ENCODE peak calls at places on chromosomes 4 and X, in four cellular contexts. J is tibial nerve, C is HepG2, M is sigmoid colon. A is an unnamed sample.
A peak's percentile ranks its signal among the peaks of the same experiment; 100 is the strongest.

GRCh38 chrX:5617666-5618065 is 611.0 kb downstream of the NLGN4X start:
- DNase-seq in J (no peak), C (no peak), M (no peak), A (no peak)

GRCh38 chr4:26050212-26050643 is 136.2 kb downstream of the SMIM20 start:
- DNase-seq in C (no peak), J (peak; percentile 46), M (peak; percentile 77), A (no peak)

GRCh38 chr4:10664408-10664807 is 20.2 kb downstream of the CLNK start:
- DNase-seq in M (no peak), C (no peak), J (peak; percentile 14), A (peak; percentile 48)

GRCh38 chr4:172514801-172515200 is 653.8 kb upstream of the GALNT7 start:
- DNase-seq in J (no peak), M (no peak), C (no peak), A (no peak)

GRCh38 chr4:3820016-3820805 is 54.0 kb downstream of the ADRA2C start:
- DNase-seq in C (no peak), J (no peak), M (no peak), A (no peak)

GRCh38 chrX:52574416-52575275 is 57.8 kb upstream of the XAGE1B start:
- DNase-seq in M (no peak), J (no peak), C (peak; percentile 39), A (no peak)

GRCh38 chrX:12471061-12471460 is 320.2 kb upstream of the PRPS2 start:
- DNase-seq in M (no peak), J (no peak), C (no peak), A (no peak)

GRCh38 chr4:105797225-105797624 is 88.6 kb downstream of the GSTCD start:
- DNase-seq in C (no peak), M (no peak), J (no peak), A (no peak)

GRCh38 chrX:15820106-15821073 is 30.1 kb downstream of the ZRSR2 start:
- DNase-seq in C (no peak), J (no peak), M (no peak), A (no peak)

GRCh38 chr4:23717528-23718248 is 172.2 kb downstream of the PPARGC1A start:
- DNase-seq in J (no peak), M (no peak), C (peak; percentile 17), A (no peak)

GRCh38 chr4:121192500-121192899 is 28.4 kb upstream of the TNIP3 start:
- DNase-seq in M (no peak), J (no peak), C (peak; percentile 16), A (no peak)

GRCh38 chr4:68271851-68272756 is 26.6 kb upstream of the TMPRSS11B start:
- DNase-seq in J (peak; percentile 12), C (peak; percentile 56), M (no peak), A (no peak)

GRCh38 chr4:182478475-182478874 is 235.3 kb downstream of the TENM3 start:
- DNase-seq in M (no peak), J (no peak), C (peak; percentile 29), A (no peak)

GRCh38 chr4:55947912-55948725 is 626 bp upstream of the CEP135 start:
- DNase-seq in C (peak; percentile 36), J (peak; percentile 11), M (no peak), A (no peak)

GRCh38 chr4:22677780-22678179 is 15.0 kb upstream of the GBA3 start:
- DNase-seq in M (no peak), C (no peak), J (no peak), A (no peak)

GRCh38 chrX:119040432-119040831 is 32.4 kb upstream of the CT47C1 start:
- DNase-seq in M (no peak), J (no peak), C (no peak), A (no peak)

GRCh38 chr4:61866357-61867030 is 666.4 kb downstream of the ADGRL3 start:
- DNase-seq in M (no peak), J (no peak), C (no peak), A (no peak)

GRCh38 chrX:118702741-118703140 is 24.7 kb upstream of the IL13RA1 start:
- DNase-seq in C (peak; percentile 73), M (no peak), J (no peak), A (no peak)

GRCh38 chr4:133982533-133983224 is 218.9 kb downstream of the PABPC4L start:
- DNase-seq in J (no peak), M (no peak), C (no peak), A (no peak)

GRCh38 chr4:80125252-80126177 is 52.5 kb upstream of the ANTXR2 start:
- DNase-seq in C (no peak), M (no peak), J (peak; percentile 48), A (no peak)

GRCh38 chrX:19723427-19723826 is 164.0 kb downstream of the SH3KBP1 start:
- DNase-seq in M (no peak), J (no peak), C (no peak), A (no peak)

GRCh38 chr4:123350191-123350544 is 46.4 kb upstream of the SPRY1 start:
- DNase-seq in J (no peak), M (no peak), C (peak; percentile 81), A (peak; percentile 54)

GRCh38 chr4:149344436-149344835 is 471.2 kb downstream of the IQCM start:
- DNase-seq in M (no peak), C (no peak), J (no peak), A (no peak)

GRCh38 chr4:159240690-159241089 is 137.8 kb downstream of the RAPGEF2 start:
- DNase-seq in J (no peak), C (no peak), M (no peak), A (no peak)

GRCh38 chr4:101961144-101961543 is 170.6 kb downstream of the BANK1 start:
- DNase-seq in M (no peak), J (no peak), C (no peak), A (no peak)

GRCh38 chrX:119870626-119871131 is 854 bp downstream of the RNF113A start:
- DNase-seq in M (peak; percentile 52), C (peak; percentile 11), J (no peak), A (no peak)

GRCh38 chrX:71679575-71680207 is 12.3 kb downstream of the LOC101059915 start:
- DNase-seq in C (no peak), M (no peak), J (no peak), A (no peak)

GRCh38 chr4:155679343-155679742 is 12.7 kb downstream of the GUCY1A1 start:
- DNase-seq in C (no peak), J (no peak), M (peak; percentile 78), A (no peak)

GRCh38 chr4:152265149-152265621 is 270.7 kb downstream of the FBXW7 start:
- DNase-seq in C (peak; percentile 21), M (no peak), J (no peak), A (peak; percentile 39)

GRCh38 chr4:145340071-145340695 is 141.5 kb upstream of the SMAD1 start:
- DNase-seq in J (no peak), M (no peak), C (no peak), A (no peak)
- TF ChIP-seq CTCF in J (no peak), M (no peak), C (no peak), A (no peak)

GRCh38 chr4:54588404-54588803 is 69.4 kb upstream of the KIT start:
- DNase-seq in M (no peak), J (no peak), C (no peak), A (no peak)
- TF ChIP-seq EP300 in M (no peak), J (no peak), C (no peak), A (no peak)

DNA sequence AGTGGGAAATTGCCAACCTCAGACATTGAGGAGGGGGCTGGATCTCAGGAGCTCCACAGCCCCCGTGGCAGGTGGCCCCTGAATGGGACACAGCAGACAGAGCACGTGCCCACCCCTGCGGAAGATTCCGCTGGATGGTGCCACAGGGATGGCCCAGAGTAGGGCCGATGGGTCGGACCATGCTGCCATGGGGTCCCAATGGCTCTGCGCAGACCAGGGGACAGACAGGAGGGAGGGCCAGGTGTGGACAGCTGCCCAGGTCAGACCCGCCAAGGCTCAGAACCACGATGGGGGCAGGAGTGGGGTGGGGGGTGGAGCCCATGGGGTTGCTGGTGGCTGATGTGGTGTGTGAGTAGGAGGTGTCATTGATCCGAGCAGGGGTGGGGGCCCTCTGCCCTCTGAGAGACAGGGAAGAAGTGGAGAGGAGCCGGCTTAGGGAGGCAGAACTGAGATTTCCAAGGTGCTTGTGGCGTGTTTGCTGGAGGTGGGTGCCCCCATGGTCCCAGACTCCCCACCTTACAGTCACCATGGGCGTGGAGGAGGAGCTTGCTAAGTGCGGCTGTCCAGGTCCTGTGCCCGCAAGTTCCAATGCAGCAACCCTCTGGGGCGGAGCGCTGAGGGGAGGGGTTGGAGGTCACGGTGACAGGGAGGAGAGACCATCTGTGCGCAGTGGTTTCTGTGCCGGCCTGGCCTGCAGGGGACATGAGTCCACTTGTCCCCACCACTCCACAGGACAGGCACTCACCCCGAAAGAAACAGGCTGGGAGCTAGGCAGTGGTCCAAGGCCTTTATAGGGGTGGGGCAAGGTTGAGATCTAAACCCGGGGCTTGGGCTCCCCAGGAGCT is 12.9 kb downstream of the SH3TC1 start:
- DNase-seq in J (no peak), M (no peak), C (no peak), A (no peak)
- TF ChIP-seq POLR2A in J (no peak), M (no peak), C (no peak), A (no peak)

DNA sequence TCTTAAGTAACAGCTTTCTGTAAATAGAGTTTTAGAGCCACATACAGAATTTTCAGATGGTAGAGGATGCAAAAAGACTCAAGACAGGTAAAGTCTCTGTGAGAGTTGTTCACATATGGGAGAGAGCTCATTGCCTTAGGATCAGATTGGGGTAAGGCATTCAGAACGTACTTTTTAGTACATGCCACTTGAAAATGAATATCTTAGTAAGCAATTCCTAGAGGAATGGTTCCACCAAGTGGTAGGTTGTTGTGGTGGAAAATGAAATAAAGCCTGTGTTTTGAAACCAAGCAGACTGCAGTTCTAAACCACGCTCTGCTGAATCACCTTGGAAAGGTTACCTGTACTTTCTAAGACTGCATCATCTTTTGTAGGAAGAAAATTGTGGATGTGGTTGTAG is 547.0 kb upstream of the LCORL start:
- DNase-seq in C (no peak), M (no peak), J (no peak), A (no peak)
- TF ChIP-seq CTCF in C (peak; percentile 45), M (no peak), J (peak; percentile 24), A (no peak)

DNA sequence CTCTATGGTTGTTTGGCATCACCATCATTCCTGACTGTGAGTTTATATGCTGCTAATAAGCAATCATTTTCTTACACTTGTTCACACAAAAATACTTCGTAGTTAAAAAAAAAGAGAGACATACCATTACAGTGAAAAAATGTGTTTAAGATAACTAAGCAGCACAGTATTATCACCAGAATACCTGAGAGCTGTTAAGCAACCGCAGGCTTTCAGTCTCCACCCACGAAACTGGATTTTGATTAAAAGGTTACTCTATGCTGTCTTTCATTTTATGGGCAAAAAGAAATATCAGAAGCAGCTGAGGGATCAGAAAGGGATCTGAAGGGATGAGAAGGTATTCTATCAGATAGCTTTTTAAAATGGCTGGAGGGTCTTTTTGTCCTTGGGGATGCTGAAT is 148.3 kb downstream of the NEK1 start:
- DNase-seq in M (no peak), C (no peak), J (no peak), A (no peak)
- TF ChIP-seq EP300 in M (no peak), C (no peak), J (no peak), A (no peak)

GRCh38 chrX:154547245-154548027 is at the start of gene IKBKG:
- DNase-seq in M (peak; percentile 96), J (peak; percentile 88), C (peak; percentile 77), A (peak; percentile 89)
- TF ChIP-seq POLR2A in M (peak; percentile 35), J (peak; percentile 28), C (no peak), A (no peak)

A was measured in stomach.